ENCODE peak calls at places on chromosomes 5 and 9, in five cellular contexts. A is stimulated activated CD4-positive, alpha-beta T cell treated with anti-CD3 and anti-CD28 coated beads, Interleukin-12 subunit alpha, Interleukin-12 subunit beta, amount 100 ng/mL, for 4 hours; H is Panc1; G is activated naive CD4-positive, alpha-beta T cell treated with Interleukin-2 at 50 U/mL for 16 hours; U is SW 1271. X is an unnamed sample.

GRCh38 chr5:93053825-93054224 is 527.2 kb downstream of the NR2F1-AS1 start:
- DNase-seq in A (no peak), H (no peak), G (no peak), U (no peak), X (no peak)

GRCh38 chr9:68505681-68506409 is 34.8 kb downstream of the TMEM252 start:
- DNase-seq in A (no peak), H (no peak), G (no peak), U (no peak), X (peak)

GRCh38 chr9:133835273-133835901 is 97.2 kb upstream of the SARDH start:
- DNase-seq in A (no peak), H (no peak), G (no peak), U (no peak), X (no peak)

GRCh38 chr5:139342423-139342723 is 719 bp downstream of the PAIP2 start:
- DNase-seq in A (no peak), H (no peak), G (no peak), U (no peak), X (no peak)

GRCh38 chr5:72144762-72145161 is 37.5 kb downstream of the MAP1B start:
- DNase-seq in A (no peak), H (no peak), G (no peak), U (no peak), X (no peak)

GRCh38 chr5:62977641-62978040 is 399.0 kb downstream of the LRRC70 start:
- DNase-seq in A (no peak), H (no peak), G (no peak), U (no peak), X (no peak)

GRCh38 chr9:21903380-21903965 is 90.7 kb downstream of the CDKN2A start:
- DNase-seq in A (no peak), H (no peak), G (no peak), U (no peak), X (no peak)

GRCh38 chr5:2633992-2634391 is 117.5 kb downstream of the IRX2 start:
- DNase-seq in A (no peak), H (no peak), G (no peak), U (no peak), X (no peak)

GRCh38 chr5:54753034-54753433 is 232.4 kb downstream of the ESM1 start:
- DNase-seq in A (no peak), H (no peak), G (no peak), U (no peak), X (peak)

GRCh38 chr9:12813960-12814876 is 39.4 kb downstream of the LURAP1L start:
- DNase-seq in A (no peak), H (peak), G (no peak), U (peak), X (no peak)

GRCh38 chr9:111360881-111361280 is 30.9 kb upstream of the OR2K2 start:
- DNase-seq in A (no peak), H (no peak), G (no peak), U (no peak), X (no peak)

GRCh38 chr5:81826128-81826527 is 75.2 kb upstream of the SSBP2 start:
- DNase-seq in A (no peak), H (no peak), G (no peak), U (no peak), X (no peak)

GRCh38 chr5:56534102-56534501 is 281.2 kb upstream of the MAP3K1 start:
- DNase-seq in A (peak), H (no peak), G (peak), U (no peak), X (no peak)

GRCh38 chr5:174323878-174324281 is 278.4 kb downstream of the NSG2 start:
- DNase-seq in A (no peak), H (peak), G (no peak), U (peak), X (no peak)

GRCh38 chr9:133000842-133001241 is 22.3 kb downstream of the GFI1B start:
- DNase-seq in A (no peak), H (no peak), G (no peak), U (no peak), X (no peak)

GRCh38 chr9:17520264-17521058 is 58.4 kb upstream of the SH3GL2 start:
- DNase-seq in A (no peak), H (no peak), G (no peak), U (no peak), X (no peak)

GRCh38 chr9:111728143-111728542 is 66.6 kb downstream of the SHOC1 start:
- DNase-seq in A (no peak), H (no peak), G (no peak), U (peak), X (no peak)

GRCh38 chr5:83471405-83472212 is at the start of gene VCAN:
- DNase-seq in A (no peak), H (no peak), G (no peak), U (no peak), X (peak)

GRCh38 chr5:102869230-102869629 is 114.1 kb downstream of the PAM start:
- DNase-seq in A (no peak), H (no peak), G (no peak), U (no peak), X (no peak)

GRCh38 chr5:52356311-52356918 is 431.3 kb upstream of the ITGA1 start:
- DNase-seq in A (no peak), H (peak), G (no peak), U (peak), X (no peak)

GRCh38 chr5:56633950-56634349 is 181.4 kb upstream of the MAP3K1 start:
- DNase-seq in A (no peak), H (no peak), G (no peak), U (no peak), X (no peak)

X was measured in CD14-positive monocyte.